ENCODE peak calls at places on chromosomes 11 and 22, in four cellular contexts. D is K562, B is H1, X is GM12878. Y is an unnamed sample.

GRCh38 chr11:28820296-28820989 is 712.3 kb downstream of the METTL15 start:
- DNase-seq in D (no peak), B (no peak), X (no peak), Y (no peak)

GRCh38 chr11:5300246-5300645 is 1.5 kb downstream of the OR51B4 start:
- DNase-seq in D (no peak), B (no peak), X (no peak), Y (no peak)

GRCh38 chr11:9753031-9753430 is 89.2 kb downstream of the SWAP70 start:
- DNase-seq in D (no peak), B (no peak), X (no peak), Y (peak; percentile 32)

GRCh38 chr11:128195057-128195751 is 392.2 kb downstream of the ETS1 start:
- DNase-seq in D (peak; percentile 9), B (no peak), X (no peak), Y (no peak)

GRCh38 chr11:17293308-17293707 is 16.8 kb downstream of the NUCB2 start:
- DNase-seq in D (no peak), B (no peak), X (no peak), Y (no peak)

GRCh38 chr22:45589556-45589955 is 82.1 kb upstream of the ATXN10 start:
- DNase-seq in D (no peak), B (no peak), X (no peak), Y (no peak)

GRCh38 chr11:113106507-113106906 is 145.3 kb downstream of the NCAM1 start:
- DNase-seq in D (no peak), B (no peak), X (no peak), Y (no peak)

GRCh38 chr11:69811431-69811830 is 7.8 kb downstream of the FGF3 start:
- DNase-seq in D (no peak), B (no peak), X (no peak), Y (no peak)

GRCh38 chr22:47626428-47627390 is 864.3 kb downstream of the TBC1D22A start:
- DNase-seq in D (peak; percentile 39), B (no peak), X (no peak), Y (peak; percentile 13)

GRCh38 chr22:22111267-22111751 is 128.7 kb upstream of the TOP3B start:
- DNase-seq in D (peak; percentile 96), B (no peak), X (peak; percentile 86), Y (no peak)

GRCh38 chr11:1557904-1558831 is 13.9 kb downstream of the DUSP8 start:
- DNase-seq in D (no peak), B (no peak), X (no peak), Y (no peak)

GRCh38 chr11:112631333-112631732 is 329.9 kb upstream of the NCAM1 start:
- DNase-seq in D (no peak), B (no peak), X (no peak), Y (no peak)

GRCh38 chr22:44184006-44184405 is 3.3 kb downstream of the PARVG start:
- DNase-seq in D (no peak), B (no peak), X (no peak), Y (no peak)

GRCh38 chr22:31344369-31345330 is 1.5 kb downstream of the PATZ1 start:
- DNase-seq in D (no peak), B (peak; percentile 54), X (no peak), Y (no peak)

GRCh38 chr11:9755561-9755960 is 91.7 kb downstream of the SWAP70 start:
- DNase-seq in D (no peak), B (no peak), X (no peak), Y (no peak)

GRCh38 chr11:14036495-14036894 is 74.0 kb downstream of the SPON1 start:
- DNase-seq in D (no peak), B (no peak), X (no peak), Y (no peak)

GRCh38 chr22:41994506-41994905 is 4.1 kb upstream of the WBP2NL start:
- DNase-seq in D (no peak), B (no peak), X (no peak), Y (no peak)

GRCh38 chr11:62472063-62472884 is 53.4 kb downstream of the SCGB1A1 start:
- DNase-seq in D (peak; percentile 74), B (no peak), X (no peak), Y (peak; percentile 46)

GRCh38 chr22:48908547-48908946 is 919.1 kb downstream of the BRD1 start:
- DNase-seq in D (no peak), B (no peak), X (no peak), Y (no peak)

GRCh38 chr11:62504158-62504973 is 42.2 kb downstream of the AHNAK start:
- DNase-seq in D (no peak), B (peak; percentile 67), X (no peak), Y (no peak)

GRCh38 chr11:109644158-109644557 is 222.2 kb downstream of the C11orf87 start:
- DNase-seq in D (no peak), B (no peak), X (no peak), Y (no peak)

GRCh38 chr22:43109921-43110443 is 568 bp upstream of the BIK start:
- DNase-seq in D (no peak), B (peak; percentile 70), X (no peak), Y (no peak)

GRCh38 chr22:46072981-46073682 is 77.2 kb upstream of the PPARA start:
- DNase-seq in D (no peak), B (no peak), X (no peak), Y (no peak)

GRCh38 chr11:72013765-72014711 is 15.3 kb downstream of the IL18BP start:
- DNase-seq in D (no peak), B (no peak), X (no peak), Y (no peak)

GRCh38 chr11:60915250-60915914 is 1.4 kb downstream of the TMEM109 start:
- DNase-seq in D (peak; percentile 27), B (peak; percentile 73), X (peak; percentile 69), Y (no peak)

GRCh38 chr11:117815262-117815803 is 9.2 kb downstream of the FXYD2 start:
- DNase-seq in D (no peak), B (no peak), X (peak; percentile 94), Y (no peak)

GRCh38 chr11:126419801-126420729 is 64.6 kb downstream of the ST3GAL4 start:
- DNase-seq in D (peak; percentile 88), B (no peak), X (peak; percentile 60), Y (no peak)

GRCh38 chr22:32764330-32765116 is 37.0 kb upstream of the TIMP3 start:
- DNase-seq in D (peak; percentile 6), B (no peak), X (no peak), Y (no peak)

GRCh38 chr11:92340839-92341238 is 116.2 kb downstream of the FAT3 start:
- DNase-seq in D (peak; percentile 18), B (peak; percentile 78), X (no peak), Y (peak; percentile 6)

GRCh38 chr22:30312053-30312452 is 14.7 kb downstream of the TBC1D10A start:
- DNase-seq in D (no peak), B (no peak), X (no peak), Y (no peak)
- TF ChIP-seq KDM1A in D (no peak), B (no peak), X (no peak), Y (no peak)

GRCh38 chr11:23554002-23554401 is 693.7 kb upstream of the CCDC179 start:
- DNase-seq in D (no peak), B (no peak), X (no peak), Y (peak; percentile 2)

GRCh38 chr11:23555085-23555484 is 694.8 kb upstream of the CCDC179 start:
- DNase-seq in D (no peak), B (no peak), X (no peak), Y (no peak)

GRCh38 chr11:23556163-23556750 is 696.0 kb upstream of the CCDC179 start:
- DNase-seq in D (no peak), B (no peak), X (no peak), Y (no peak)
- H2AFZ ChIP-seq in D (no peak overlapping the region), B (no peak overlapping the region), X (no peak overlapping the region), Y (no peak overlapping the region)

GRCh38 chr11:78139422-78140391 is at the start of gene ALG8:
- DNase-seq in D (peak; percentile 98), B (peak; percentile 95), X (peak; percentile 90), Y (peak; percentile 93)

GRCh38 chr11:78138281-78138680 is 1.1 kb downstream of the ALG8 start:
- DNase-seq in D (no peak), B (no peak), X (no peak), Y (no peak)

GRCh38 chr11:78145511-78146030 is 6.1 kb upstream of the ALG8 start:
- DNase-seq in D (no peak), B (no peak), X (no peak), Y (no peak)

GRCh38 chr11:78138694-78139421 is 568 bp downstream of the ALG8 start:
- DNase-seq in D (peak; percentile 73), B (no peak), X (peak; percentile 21), Y (no peak)

DNA sequence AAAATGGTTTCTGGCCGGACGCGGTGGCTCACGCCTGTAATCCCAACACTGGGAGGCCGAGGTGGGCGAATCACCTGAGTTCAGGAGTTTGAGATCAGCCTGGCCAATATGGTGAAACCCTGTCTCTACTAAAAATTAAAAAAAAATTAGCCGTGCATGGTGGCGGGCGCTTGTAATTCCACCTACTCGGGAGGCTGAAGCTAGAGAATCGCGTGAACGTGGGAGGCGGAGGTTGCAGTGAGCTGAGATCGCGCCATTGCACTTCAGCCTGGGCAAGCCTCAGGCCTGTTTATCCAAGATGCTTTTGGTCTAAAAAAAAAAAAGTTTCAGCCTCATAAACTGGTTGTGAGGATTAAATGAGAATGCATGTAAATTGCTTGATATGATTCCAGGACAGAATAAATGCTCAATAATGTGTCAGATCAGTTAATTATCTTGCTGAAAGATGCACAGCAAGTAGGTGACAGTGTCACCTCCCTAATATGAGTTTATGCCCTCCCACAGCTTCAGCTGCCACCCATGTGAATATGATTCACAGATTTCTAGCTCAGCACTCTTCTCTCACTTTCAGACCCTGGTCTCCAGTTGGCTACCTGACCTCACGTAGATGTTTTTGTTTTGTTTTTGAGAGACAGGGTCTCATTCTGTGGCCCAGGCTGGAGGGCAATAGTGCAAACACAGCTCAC is 1.1 kb upstream of the ALG8 start:
- DNase-seq in D (peak; percentile 44), B (no peak), X (no peak), Y (no peak)
- TF ChIP-seq KDM1A in D (peak; percentile 68), B (no peak), X (no peak), Y (no peak)

DNA sequence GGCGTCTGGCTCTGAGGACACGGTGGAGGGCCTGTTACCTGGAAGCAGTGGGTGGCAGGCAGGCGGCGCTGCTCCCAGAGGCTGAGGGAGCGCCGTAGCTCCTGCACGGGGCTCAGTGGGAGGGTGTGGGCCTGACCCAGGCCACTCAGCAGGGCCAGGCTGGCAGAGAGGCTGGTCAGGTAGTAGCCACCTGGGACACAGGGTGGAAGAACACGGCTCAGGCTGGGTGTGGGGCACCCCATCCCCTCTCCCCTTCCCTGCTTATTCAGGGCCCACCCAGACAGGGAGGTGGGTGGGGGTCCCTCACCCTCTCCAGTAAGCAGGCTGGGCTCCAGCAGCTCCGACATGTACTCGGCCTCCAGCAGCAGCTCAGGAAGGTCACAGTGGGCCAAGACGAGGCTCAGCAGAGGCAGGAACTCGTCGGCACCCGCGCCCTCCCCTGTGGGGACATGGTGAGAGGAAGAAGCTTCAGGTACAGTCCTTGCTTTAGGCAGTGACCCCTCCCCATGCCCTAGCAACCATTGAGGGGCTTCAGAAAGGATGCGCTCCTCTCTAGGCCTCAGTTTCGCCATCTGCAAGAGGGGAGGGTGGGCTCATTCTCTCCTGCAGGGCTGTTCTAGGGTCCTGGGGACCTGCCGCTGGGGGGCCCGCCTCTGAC is 2.9 kb downstream of the RIN1 start:
- DNase-seq in D (no peak), B (no peak), X (no peak), Y (no peak)
- H2AFZ ChIP-seq in D (no peak overlapping the region), B (no peak overlapping the region), X (no peak overlapping the region), Y (no peak overlapping the region)